ENCODE peak calls at places on chromosomes 6 and 20, in eight cellular contexts. K is NCI-H187 treated with DMSO at 0.1 percent for 48 hours, Y is AG08396, D is body of pancreas, X is Karpas-422, J is T-helper 9 cell, P is mucosa of gallbladder, S is fibroblast of lung. E is an unnamed sample.

GRCh38 chr20:34553366-34553867 is 5.1 kb upstream of the MAP1LC3A start:
- DNase-seq in K (no peak), Y (no peak), D (peak; percentile 85), X (no peak), J (no peak), P (no peak), S (peak; percentile 12), E (no peak)

GRCh38 chr20:23631981-23632710 is 5.6 kb downstream of the CST3 start:
- DNase-seq in K (no peak), Y (no peak), D (no peak), X (no peak), J (no peak), P (no peak), S (no peak), E (no peak)

GRCh38 chr6:106069478-106069877 is 16.7 kb upstream of the PRDM1 start:
- DNase-seq in K (peak; percentile 94), Y (peak; percentile 42), D (peak; percentile 33), X (no peak), J (no peak), P (peak; percentile 61), S (peak; percentile 89), E (no peak)

GRCh38 chr20:3654326-3655031 is 8.7 kb downstream of the GFRA4 start:
- DNase-seq in K (peak; percentile 57), Y (no peak), D (no peak), X (no peak), J (no peak), P (no peak), S (no peak), E (no peak)

GRCh38 chr20:61748376-61748775 is 317.3 kb downstream of the TAF4 start:
- DNase-seq in K (no peak), Y (peak; percentile 71), D (no peak), X (no peak), J (no peak), P (no peak), S (peak; percentile 63), E (no peak)

GRCh38 chr6:150711584-150712501 is 112.2 kb downstream of the PLEKHG1 start:
- DNase-seq in K (no peak), Y (no peak), D (peak; percentile 33), X (no peak), J (no peak), P (peak; percentile 73), S (no peak), E (no peak)

GRCh38 chr6:108074057-108074358 is 533 bp downstream of the OSTM1 start:
- DNase-seq in K (no peak), Y (no peak), D (no peak), X (no peak), J (no peak), P (no peak), S (no peak), E (no peak)

GRCh38 chr6:20882014-20882413 is 347.8 kb downstream of the CDKAL1 start:
- DNase-seq in K (no peak), Y (no peak), D (no peak), X (no peak), J (no peak), P (no peak), S (no peak), E (no peak)

GRCh38 chr6:166656269-166657206 is 29.5 kb upstream of the RPS6KA2 start:
- DNase-seq in K (no peak), Y (peak; percentile 59), D (peak; percentile 67), X (no peak), J (no peak), P (no peak), S (no peak), E (no peak)

GRCh38 chr6:159978291-159979135 is 9.6 kb downstream of the IGF2R start:
- DNase-seq in K (peak; percentile 33), Y (no peak), D (peak; percentile 73), X (no peak), J (peak; percentile 23), P (no peak), S (peak; percentile 42), E (no peak)

GRCh38 chr20:10077081-10077471 is 42.3 kb downstream of the ANKEF1 start:
- DNase-seq in K (no peak), Y (no peak), D (no peak), X (peak; percentile 74), J (no peak), P (no peak), S (no peak), E (no peak)

GRCh38 chr20:22346716-22347115 is 237.7 kb downstream of the FOXA2 start:
- DNase-seq in K (no peak), Y (no peak), D (no peak), X (no peak), J (no peak), P (no peak), S (no peak), E (no peak)

GRCh38 chr20:36319356-36320260 is 13.5 kb downstream of the DLGAP4 start:
- DNase-seq in K (no peak), Y (no peak), D (no peak), X (no peak), J (no peak), P (no peak), S (no peak), E (no peak)

GRCh38 chr6:136371951-136372350 is 82.3 kb upstream of the BCLAF1 start:
- DNase-seq in K (no peak), Y (no peak), D (no peak), X (no peak), J (no peak), P (no peak), S (peak; percentile 69), E (no peak)

GRCh38 chr20:19628570-19629134 is 129.4 kb upstream of the RIN2 start:
- DNase-seq in K (peak; percentile 7), Y (peak; percentile 60), D (peak; percentile 67), X (peak; percentile 92), J (peak; percentile 4), P (peak; percentile 75), S (peak; percentile 40), E (peak; percentile 59)

GRCh38 chr20:1390552-1391403 is 2.1 kb downstream of the FKBP1A start:
- DNase-seq in K (no peak), Y (no peak), D (no peak), X (peak; percentile 27), J (no peak), P (no peak), S (no peak), E (no peak)

GRCh38 chr6:154569136-154569862 is 58.8 kb upstream of the CNKSR3 start:
- DNase-seq in K (no peak), Y (no peak), D (no peak), X (no peak), J (no peak), P (peak; percentile 60), S (no peak), E (no peak)

GRCh38 chr6:135146160-135146920 is 34.8 kb upstream of the MYB start:
- DNase-seq in K (no peak), Y (peak; percentile 8), D (no peak), X (no peak), J (no peak), P (no peak), S (peak; percentile 91), E (no peak)